ENCODE peak calls at places on chromosomes 11 and 22, in five cellular contexts. N is PC-9, I is HCT116, L is hepatocyte, O is PC-3. H is an unnamed sample.

GRCh38 chr11:29962243-29962642 is 54.6 kb downstream of the KCNA4 start:
- DNase-seq in N (peak), I (peak), L (peak), O (peak), H (peak)

GRCh38 chr22:41525450-41526225 is 18.6 kb downstream of the POLR3H start:
- DNase-seq in N (no peak), I (no peak), L (no peak), O (no peak), H (no peak)

GRCh38 chr11:20050048-20050447 is 110.2 kb downstream of the DBX1 start:
- DNase-seq in N (no peak), I (no peak), L (no peak), O (no peak), H (no peak)

GRCh38 chr11:117468888-117469287 is 141.2 kb downstream of the CEP164 start:
- DNase-seq in N (no peak), I (no peak), L (no peak), O (no peak), H (no peak)

GRCh38 chr22:19756288-19757128 is 4.1 kb upstream of the TBX1 start:
- DNase-seq in N (no peak), I (peak), L (peak), O (peak), H (peak)

GRCh38 chr11:74936087-74936486 is 12.8 kb downstream of the XRRA1 start:
- DNase-seq in N (no peak), I (no peak), L (no peak), O (no peak), H (no peak)

GRCh38 chr11:117759305-117759704 is 37.7 kb downstream of the DSCAML1 start:
- DNase-seq in N (no peak), I (no peak), L (no peak), O (no peak), H (no peak)

GRCh38 chr22:46187862-46188261 is 37.5 kb downstream of the PPARA start:
- DNase-seq in N (peak), I (peak), L (no peak), O (no peak), H (peak)

GRCh38 chr22:23781065-23781464 is 5.7 kb upstream of the SMARCB1 start:
- DNase-seq in N (no peak), I (no peak), L (no peak), O (no peak), H (no peak)

GRCh38 chr11:117239295-117239694 is 6.8 kb downstream of the RNF214 start:
- DNase-seq in N (no peak), I (no peak), L (peak), O (peak), H (peak)

GRCh38 chr22:29270475-29271271 is 2.6 kb downstream of the EWSR1 start:
- DNase-seq in N (peak), I (no peak), L (peak), O (peak), H (peak)

GRCh38 chr22:28143206-28143605 is 224.2 kb upstream of the PITPNB start:
- DNase-seq in N (no peak), I (no peak), L (no peak), O (no peak), H (no peak)

GRCh38 chr11:12200359-12201015 is 90.1 kb downstream of the MICAL2 start:
- DNase-seq in N (no peak), I (no peak), L (peak), O (no peak), H (peak)

GRCh38 chr11:46537851-46538295 is 56.0 kb downstream of the AMBRA1 start:
- DNase-seq in N (peak), I (peak), L (peak), O (peak), H (peak)

GRCh38 chr11:46298699-46299424 is 21.4 kb downstream of the CREB3L1 start:
- DNase-seq in N (peak), I (no peak), L (no peak), O (peak), H (peak)

GRCh38 chr22:40727607-40728325 is 48.5 kb downstream of the MCHR1 start:
- DNase-seq in N (no peak), I (no peak), L (no peak), O (no peak), H (no peak)

GRCh38 chr11:95507794-95508193 is 276.8 kb upstream of the SESN3 start:
- DNase-seq in N (no peak), I (no peak), L (no peak), O (no peak), H (no peak)

GRCh38 chr11:106990322-106990721 is 28.0 kb downstream of the GUCY1A2 start:
- DNase-seq in N (no peak), I (no peak), L (no peak), O (no peak), H (no peak)

GRCh38 chr11:71112454-71112853 is 139.9 kb downstream of the SHANK2 start:
- DNase-seq in N (no peak), I (no peak), L (no peak), O (no peak), H (no peak)

GRCh38 chr11:130181295-130182272 is 22.0 kb downstream of the ST14 start:
- DNase-seq in N (peak), I (no peak), L (peak), O (peak), H (peak)

GRCh38 chr22:49360746-49361145 is 466.9 kb downstream of the BRD1 start:
- DNase-seq in N (no peak), I (no peak), L (no peak), O (no peak), H (no peak)

GRCh38 chr11:11036185-11037161 is 178.6 kb upstream of the ZBED5 start:
- DNase-seq in N (no peak), I (peak), L (peak), O (peak), H (peak)

GRCh38 chr11:27673979-27674663 is 26.1 kb downstream of the BDNF start:
- DNase-seq in N (no peak), I (no peak), L (no peak), O (no peak), H (peak)

GRCh38 chr11:48104562-48104924 is 112.1 kb upstream of the OR4B1 start:
- DNase-seq in N (no peak), I (no peak), L (no peak), O (no peak), H (no peak)
- H3K4me2 ChIP-seq in N (no peak), I (no peak), L (peak), O (no peak), H (no peak)

GRCh38 chr11:125062931-125063428 is at the start of gene SLC37A2:
- DNase-seq in N (peak), I (no peak), L (peak), O (peak), H (peak)
- TF ChIP-seq EZH2 in N (no peak), I (no peak), L (no peak), O (no peak), H (no peak)

GRCh38 chr22:38755911-38756532 is at the start of gene SUN2:
- DNase-seq in N (peak), I (no peak), L (peak), O (peak), H (peak)

GRCh38 chr22:38756631-38757463 is 1.0 kb upstream of the SUN2 start:
- DNase-seq in N (no peak), I (no peak), L (no peak), O (no peak), H (no peak)

GRCh38 chr22:38755155-38755910 is 465 bp downstream of the SUN2 start:
- DNase-seq in N (peak), I (no peak), L (peak), O (peak), H (peak)

GRCh38 chr22:38753894-38754246 is 1.9 kb downstream of the SUN2 start:
- DNase-seq in N (no peak), I (no peak), L (peak), O (no peak), H (no peak)

GRCh38 chr22:38754247-38755154 is 1.3 kb downstream of the SUN2 start:
- DNase-seq in N (peak), I (no peak), L (peak), O (peak), H (peak)
- H3K4me3 ChIP-seq in N (peak), I (peak), L (peak), O (peak), H (peak)

DNA sequence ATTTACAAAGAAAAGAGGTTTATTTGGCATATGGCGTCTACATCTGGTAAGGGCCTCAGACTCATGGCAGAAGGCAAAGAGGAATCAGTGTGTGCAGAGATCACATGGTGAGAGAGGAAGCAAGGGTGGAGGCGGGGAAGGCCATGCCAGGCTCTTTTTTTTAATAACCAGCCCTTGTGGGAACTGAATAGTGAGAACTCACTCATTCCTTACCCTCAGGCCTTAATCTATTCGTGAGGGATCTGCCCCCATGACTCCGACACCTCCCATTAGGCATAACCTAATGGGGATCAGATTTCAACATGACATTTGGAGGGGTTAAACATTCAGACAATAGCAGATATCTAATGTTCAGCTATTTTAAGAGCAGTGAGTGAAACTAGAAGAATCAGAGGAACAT is 55.7 kb downstream of the ATM start:
- DNase-seq in N (no peak), I (no peak), L (no peak), O (no peak), H (no peak)
- H3K4me2 ChIP-seq in N (no peak), I (no peak), L (no peak), O (no peak), H (no peak)

GRCh38 chr11:73218106-73218829 is at the start of gene P2RY2:
- DNase-seq in N (peak), I (peak), L (peak), O (peak), H (peak)
- TF ChIP-seq EZH2 in N (no peak), I (no peak), L (no peak), O (no peak), H (no peak)

GRCh38 chr11:63851354-63851753 is 12.4 kb downstream of the MARK2 start:
- DNase-seq in N (no peak), I (no peak), L (no peak), O (no peak), H (no peak)

GRCh38 chr11:63847363-63847762 is 8.5 kb downstream of the MARK2 start:
- DNase-seq in N (peak), I (no peak), L (no peak), O (peak), H (peak)

GRCh38 chr11:63854696-63855095 is 15.8 kb downstream of the MARK2 start:
- DNase-seq in N (no peak), I (no peak), L (no peak), O (no peak), H (no peak)

GRCh38 chr11:63849691-63850090 is 10.8 kb downstream of the MARK2 start:
- DNase-seq in N (no peak), I (no peak), L (no peak), O (no peak), H (no peak)

GRCh38 chr11:63850946-63851345 is 12.0 kb downstream of the MARK2 start:
- DNase-seq in N (no peak), I (no peak), L (no peak), O (no peak), H (no peak)
- H3K4me3 ChIP-seq in N (no peak), I (no peak), L (no peak), O (no peak), H (no peak)

GRCh38 chr11:67022341-67022933 is 497 bp upstream of the SYT12 start:
- DNase-seq in N (peak), I (peak), L (no peak), O (peak), H (peak)
- H3K4me2 ChIP-seq in N (peak), I (peak), L (peak), O (peak), H (peak)

GRCh38 chr22:25420925-25421904 is 143.3 kb upstream of the GRK3 start:
- DNase-seq in N (no peak), I (no peak), L (no peak), O (no peak), H (no peak)
- TF ChIP-seq EZH2 in N (no peak), I (no peak), L (peak), O (no peak), H (peak)

GRCh38 chr11:122977455-122978302 is 4.0 kb downstream of the BSX start:
- DNase-seq in N (no peak), I (no peak), L (no peak), O (no peak), H (no peak)
- H3K4me3 ChIP-seq in N (no peak), I (no peak), L (no peak), O (no peak), H (no peak)

DNA sequence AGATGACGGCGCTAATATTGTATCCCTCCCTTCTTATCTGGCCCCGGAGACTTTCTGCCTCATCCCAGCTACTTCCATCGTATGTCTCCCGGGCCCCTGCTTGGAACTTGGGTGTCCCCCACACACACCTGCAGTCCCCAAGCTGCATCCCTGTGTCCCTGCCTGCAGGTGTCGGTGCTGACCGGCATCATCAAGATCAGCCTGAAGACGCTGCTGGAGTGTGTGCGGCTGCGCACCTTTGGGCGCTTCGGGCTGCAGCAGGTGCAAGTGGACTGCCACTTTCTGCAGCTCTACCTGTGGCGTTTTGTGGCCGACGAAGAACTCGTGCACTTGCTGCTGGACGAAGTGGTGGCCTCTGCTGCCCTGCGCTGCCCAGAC is 524 bp upstream of the TM7SF2 start:
- DNase-seq in N (no peak), I (no peak), L (no peak), O (no peak), H (no peak)
- H3K4me2 ChIP-seq in N (peak), I (peak), L (peak), O (peak), H (no peak)

H was measured in mammary epithelial cell.